ENCODE peak calls at places on chromosomes 4 and X, in four cellular contexts. I is IMR-90, O is uterus, B is RWPE2. P is an unnamed sample.

GRCh38 chrX:120309873-120310730 is 1.2 kb downstream of the TMEM255A start:
- DNase-seq in I (no peak), O (peak; percentile 23), B (no peak), P (no peak)

GRCh38 chrX:15973941-15974340 is 119.3 kb upstream of the AP1S2 start:
- DNase-seq in I (no peak), O (no peak), B (no peak), P (no peak)

GRCh38 chrX:149510386-149510785 is 5.3 kb upstream of the IDS start:
- DNase-seq in I (no peak), O (no peak), B (no peak), P (no peak)

GRCh38 chrX:68059469-68059868 is 373.8 kb downstream of the OPHN1 start:
- DNase-seq in I (no peak), O (no peak), B (no peak), P (no peak)

GRCh38 chr4:82528074-82528473 is 33.7 kb downstream of the TMEM150C start:
- DNase-seq in I (no peak), O (no peak), B (no peak), P (no peak)

GRCh38 chr4:146472404-146472803 is 49.3 kb downstream of the SLC10A7 start:
- DNase-seq in I (no peak), O (no peak), B (no peak), P (no peak)

GRCh38 chr4:85489273-85489672 is 14.3 kb downstream of the ARHGAP24 start:
- DNase-seq in I (peak; percentile 8), O (no peak), B (no peak), P (no peak)

GRCh38 chr4:129358571-129358970 is 262.6 kb downstream of the C4orf33 start:
- DNase-seq in I (peak; percentile 40), O (no peak), B (no peak), P (no peak)

GRCh38 chr4:12692815-12693214 is 791.3 kb downstream of the RAB28 start:
- DNase-seq in I (no peak), O (no peak), B (no peak), P (no peak)

GRCh38 chrX:106726485-106727437 is at the start of gene RNF128:
- DNase-seq in I (peak; percentile 26), O (no peak), B (peak; percentile 38), P (no peak)

GRCh38 chr4:71184195-71184781 is 154.5 kb upstream of the SLC4A4 start:
- DNase-seq in I (peak; percentile 75), O (no peak), B (no peak), P (no peak)

GRCh38 chrX:44698328-44698727 is 145.5 kb upstream of the DUSP21 start:
- DNase-seq in I (no peak), O (no peak), B (no peak), P (no peak)

GRCh38 chr4:12723849-12724447 is 760.2 kb downstream of the RAB28 start:
- DNase-seq in I (no peak), O (no peak), B (no peak), P (no peak)

GRCh38 chr4:61527886-61528285 is 327.8 kb downstream of the ADGRL3 start:
- DNase-seq in I (no peak), O (no peak), B (no peak), P (no peak)

GRCh38 chrX:137227164-137227563 is 193.4 kb upstream of the GPR101 start:
- DNase-seq in I (no peak), O (no peak), B (no peak), P (no peak)

DNA sequence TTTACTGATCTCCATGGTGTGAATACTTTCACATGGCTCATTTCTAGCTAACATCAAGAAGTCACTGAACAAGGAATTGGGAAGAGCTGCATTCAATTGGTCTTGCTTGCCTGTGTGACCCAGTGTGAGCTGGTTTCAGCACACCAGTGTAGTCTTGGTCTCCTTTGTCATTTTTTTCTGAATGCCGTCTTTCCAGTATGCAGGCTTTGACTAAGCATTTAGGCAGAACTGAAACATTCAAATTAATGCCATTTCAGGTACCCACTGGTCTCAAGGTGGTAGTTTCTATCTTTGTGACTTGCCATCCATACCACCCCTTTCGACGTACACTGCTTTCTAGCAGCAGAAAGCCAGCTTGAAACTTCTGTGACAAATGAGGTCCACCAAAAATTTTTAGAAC is 550.5 kb upstream of the BOD1L1 start:
- DNase-seq in I (no peak), O (no peak), B (no peak), P (no peak)
- H3K4me1 ChIP-seq in I (no peaks in the 10 kb centered on the region), O (no peaks in the 10 kb centered on the region), B (peaks cover 29% of the 10 kb centered on the region), P (no peaks in the 10 kb centered on the region)

GRCh38 chr4:5712517-5712916 is 1.5 kb downstream of the EVC start:
- DNase-seq in I (peak; percentile 81), O (no peak), B (no peak), P (no peak)
- H3K4me3 ChIP-seq in I (peak overlapping the region; percentile 83), O (no peak overlapping the region), B (no peak overlapping the region), P (no peak overlapping the region)

GRCh38 chr4:55358246-55358645 is 12.2 kb downstream of the SRD5A3 start:
- DNase-seq in I (no peak), O (no peak), B (no peak), P (no peak)
- H3K27ac ChIP-seq in I (peak overlapping the region; percentile 16), O (peak overlapping the region; percentile 86), B (peak overlapping the region; percentile 46), P (no peak overlapping the region)

DNA sequence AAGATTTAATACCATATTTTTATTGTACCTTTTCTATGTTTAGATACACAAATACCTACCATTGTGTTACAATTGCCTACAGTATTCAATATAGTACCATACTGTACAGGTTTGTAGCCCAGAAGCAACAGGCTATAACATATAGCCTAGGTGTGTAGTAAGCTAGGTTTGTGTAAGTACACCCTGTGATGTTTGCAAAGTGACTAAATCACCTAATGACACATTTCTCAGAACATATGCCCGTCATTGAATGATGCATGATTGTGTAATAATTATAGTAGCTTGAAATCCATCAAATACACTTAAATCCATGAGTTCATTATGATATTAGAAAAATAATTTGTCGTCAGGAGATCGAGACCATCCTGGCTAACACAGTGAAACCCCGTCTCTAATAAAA is 30.8 kb downstream of the GAB3 start:
- DNase-seq in I (no peak), O (no peak), B (no peak), P (no peak)
- H3K4me1 ChIP-seq in I (no peaks in the 10 kb centered on the region), O (no peaks in the 10 kb centered on the region), B (peaks cover 12% of the 10 kb centered on the region), P (peaks cover 31% of the 10 kb centered on the region)

DNA sequence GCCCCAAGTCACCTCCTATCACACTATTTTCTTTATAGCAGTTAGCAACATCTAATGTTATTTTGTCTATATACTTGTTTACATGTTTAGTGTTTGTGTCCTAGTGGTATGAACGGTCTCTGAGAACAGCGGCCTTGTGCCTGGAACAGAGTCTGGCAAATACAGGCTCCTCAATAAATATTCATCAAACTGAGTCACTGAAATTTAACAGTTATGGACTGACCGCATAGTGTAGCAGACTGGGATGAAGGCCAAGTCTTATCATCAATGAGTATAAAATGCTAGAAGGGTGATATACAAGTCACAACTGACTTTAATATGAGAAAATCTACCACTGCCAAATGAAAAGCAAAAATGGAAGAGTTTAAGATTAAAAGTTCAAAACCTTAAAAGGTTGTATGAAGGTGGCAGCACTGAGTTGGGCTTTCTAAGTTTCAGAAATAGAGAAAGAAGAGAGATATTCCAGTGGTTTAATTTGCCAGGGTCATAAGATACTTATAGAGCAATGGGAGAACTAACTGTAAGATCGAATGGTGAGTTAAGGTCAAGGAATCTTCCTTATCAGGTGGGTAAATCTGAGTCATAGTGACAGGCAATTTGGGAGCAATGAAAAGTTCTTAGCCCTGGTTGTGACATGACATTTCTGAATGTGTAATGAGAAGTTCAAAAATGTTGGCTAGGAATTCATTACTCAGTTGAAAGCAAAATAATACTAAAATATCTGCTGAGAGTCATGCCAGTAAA is 34.9 kb downstream of the ELOVL6 start:
- DNase-seq in I (peak; percentile 88), O (no peak), B (no peak), P (no peak)
- H3K4me3 ChIP-seq in I (no peak overlapping the region), O (no peak overlapping the region), B (no peak overlapping the region), P (no peak overlapping the region)

GRCh38 chr4:87529187-87529586 is at the start of gene SPARCL1:
- DNase-seq in I (no peak), O (peak; percentile 57), B (no peak), P (no peak)
- H3K27ac ChIP-seq in I (no peak within 1 kb of the TSS), O (peak within 1 kb of the TSS; percentile 99), B (no peak within 1 kb of the TSS), P (no peak within 1 kb of the TSS)

P was measured in effector memory CD4-positive, alpha-beta T cell.